ENCODE peak calls at places on chromosome 4, in eight cellular contexts. One of them, this sample, is unnamed.

GRCh38 chr4:37132351-37132989 is 112.1 kb upstream of the NWD2 start:
- DNase-seq in neuronal stem cell: no peak
- DNase-seq in IMR-90: no peak
- DNase-seq in HCT116: peak
- DNase-seq in kidney: no peak
- DNase-seq in endodermal cell: no peak
- DNase-seq in brain microvascular endothelial cell: no peak
- DNase-seq in CD8-positive, alpha-beta T cell: no peak
- DNase-seq in this sample: no peak

GRCh38 chr4:74658114-74658513 is 136.2 kb downstream of the BTC start:
- DNase-seq in neuronal stem cell: no peak
- DNase-seq in IMR-90: no peak
- DNase-seq in HCT116: no peak
- DNase-seq in kidney: no peak
- DNase-seq in endodermal cell: no peak
- DNase-seq in brain microvascular endothelial cell: no peak
- DNase-seq in CD8-positive, alpha-beta T cell: no peak
- DNase-seq in this sample: no peak

GRCh38 chr4:180380733-180381132 is 1862.5 kb upstream of the TENM3 start:
- DNase-seq in neuronal stem cell: no peak
- DNase-seq in IMR-90: peak
- DNase-seq in HCT116: peak
- DNase-seq in kidney: no peak
- DNase-seq in endodermal cell: no peak
- DNase-seq in brain microvascular endothelial cell: peak
- DNase-seq in CD8-positive, alpha-beta T cell: no peak
- DNase-seq in this sample: no peak

GRCh38 chr4:164212714-164213113 is 541.2 kb upstream of the SMIM31 start:
- DNase-seq in neuronal stem cell: no peak
- DNase-seq in IMR-90: no peak
- DNase-seq in HCT116: no peak
- DNase-seq in kidney: no peak
- DNase-seq in endodermal cell: no peak
- DNase-seq in brain microvascular endothelial cell: no peak
- DNase-seq in CD8-positive, alpha-beta T cell: no peak
- DNase-seq in this sample: no peak

GRCh38 chr4:186885289-186885688 is 161.6 kb upstream of the FAT1 start:
- DNase-seq in neuronal stem cell: no peak
- DNase-seq in IMR-90: no peak
- DNase-seq in HCT116: no peak
- DNase-seq in kidney: no peak
- DNase-seq in endodermal cell: no peak
- DNase-seq in brain microvascular endothelial cell: no peak
- DNase-seq in CD8-positive, alpha-beta T cell: no peak
- DNase-seq in this sample: no peak

GRCh38 chr4:69759189-69759604 is 1.2 kb downstream of the SULT1B1 start:
- DNase-seq in neuronal stem cell: no peak
- DNase-seq in IMR-90: no peak
- DNase-seq in HCT116: no peak
- DNase-seq in kidney: no peak
- DNase-seq in endodermal cell: no peak
- DNase-seq in brain microvascular endothelial cell: no peak
- DNase-seq in CD8-positive, alpha-beta T cell: no peak
- DNase-seq in this sample: no peak

GRCh38 chr4:180932365-180933001 is 1310.7 kb upstream of the TENM3 start:
- DNase-seq in neuronal stem cell: no peak
- DNase-seq in IMR-90: peak
- DNase-seq in HCT116: no peak
- DNase-seq in kidney: no peak
- DNase-seq in endodermal cell: no peak
- DNase-seq in brain microvascular endothelial cell: no peak
- DNase-seq in CD8-positive, alpha-beta T cell: no peak
- DNase-seq in this sample: no peak

GRCh38 chr4:36402008-36402758 is 120.8 kb downstream of the DTHD1 start:
- DNase-seq in neuronal stem cell: no peak
- DNase-seq in IMR-90: no peak
- DNase-seq in HCT116: no peak
- DNase-seq in kidney: no peak
- DNase-seq in endodermal cell: no peak
- DNase-seq in brain microvascular endothelial cell: no peak
- DNase-seq in CD8-positive, alpha-beta T cell: no peak
- DNase-seq in this sample: no peak

GRCh38 chr4:98113005-98113404 is 30.3 kb downstream of the STPG2 start:
- DNase-seq in neuronal stem cell: peak
- DNase-seq in IMR-90: peak
- DNase-seq in HCT116: peak
- DNase-seq in kidney: no peak
- DNase-seq in endodermal cell: peak
- DNase-seq in brain microvascular endothelial cell: peak
- DNase-seq in CD8-positive, alpha-beta T cell: no peak
- DNase-seq in this sample: no peak

GRCh38 chr4:83011779-83012630 is 1.4 kb upstream of the LIN54 start:
- DNase-seq in neuronal stem cell: no peak
- DNase-seq in IMR-90: peak
- DNase-seq in HCT116: no peak
- DNase-seq in kidney: no peak
- DNase-seq in endodermal cell: peak
- DNase-seq in brain microvascular endothelial cell: peak
- DNase-seq in CD8-positive, alpha-beta T cell: peak
- DNase-seq in this sample: no peak

GRCh38 chr4:153683763-153684181 is 308 bp upstream of the TLR2 start:
- DNase-seq in neuronal stem cell: no peak
- DNase-seq in IMR-90: no peak
- DNase-seq in HCT116: no peak
- DNase-seq in kidney: peak
- DNase-seq in endodermal cell: no peak
- DNase-seq in brain microvascular endothelial cell: no peak
- DNase-seq in CD8-positive, alpha-beta T cell: no peak
- DNase-seq in this sample: peak

GRCh38 chr4:123479944-123480343 is 83.3 kb downstream of the SPRY1 start:
- DNase-seq in neuronal stem cell: no peak
- DNase-seq in IMR-90: peak
- DNase-seq in HCT116: no peak
- DNase-seq in kidney: no peak
- DNase-seq in endodermal cell: no peak
- DNase-seq in brain microvascular endothelial cell: no peak
- DNase-seq in CD8-positive, alpha-beta T cell: no peak
- DNase-seq in this sample: no peak

GRCh38 chr4:76764251-76764650 is 133.7 kb downstream of the SOWAHB start:
- DNase-seq in neuronal stem cell: peak
- DNase-seq in IMR-90: peak
- DNase-seq in HCT116: no peak
- DNase-seq in kidney: no peak
- DNase-seq in endodermal cell: no peak
- DNase-seq in brain microvascular endothelial cell: peak
- DNase-seq in CD8-positive, alpha-beta T cell: no peak
- DNase-seq in this sample: no peak

GRCh38 chr4:107069049-107069448 is 32.9 kb upstream of the DKK2 start:
- DNase-seq in neuronal stem cell: no peak
- DNase-seq in IMR-90: peak
- DNase-seq in HCT116: no peak
- DNase-seq in kidney: no peak
- DNase-seq in endodermal cell: no peak
- DNase-seq in brain microvascular endothelial cell: peak
- DNase-seq in CD8-positive, alpha-beta T cell: no peak
- DNase-seq in this sample: no peak

GRCh38 chr4:78059524-78059889 is 2.4 kb downstream of the FRAS1 start:
- DNase-seq in neuronal stem cell: peak
- DNase-seq in IMR-90: peak
- DNase-seq in HCT116: peak
- DNase-seq in kidney: no peak
- DNase-seq in endodermal cell: peak
- DNase-seq in brain microvascular endothelial cell: peak
- DNase-seq in CD8-positive, alpha-beta T cell: no peak
- DNase-seq in this sample: peak
- H3K4me3 ChIP-seq in neuronal stem cell: peak
- H3K4me3 ChIP-seq in IMR-90: no peak
- H3K4me3 ChIP-seq in HCT116: peak
- H3K4me3 ChIP-seq in kidney: peak
- H3K4me3 ChIP-seq in endodermal cell: peak
- H3K4me3 ChIP-seq in brain microvascular endothelial cell: peak
- H3K4me3 ChIP-seq in CD8-positive, alpha-beta T cell: no peak
- H3K4me3 ChIP-seq in this sample: peak

GRCh38 chr4:8191136-8191747 is 7.8 kb upstream of the SH3TC1 start:
- DNase-seq in neuronal stem cell: no peak
- DNase-seq in IMR-90: peak
- DNase-seq in HCT116: peak
- DNase-seq in kidney: peak
- DNase-seq in endodermal cell: no peak
- DNase-seq in brain microvascular endothelial cell: peak
- DNase-seq in CD8-positive, alpha-beta T cell: no peak
- DNase-seq in this sample: no peak

GRCh38 chr4:8189551-8190466 is 9.3 kb upstream of the SH3TC1 start:
- DNase-seq in neuronal stem cell: no peak
- DNase-seq in IMR-90: no peak
- DNase-seq in HCT116: no peak
- DNase-seq in kidney: peak
- DNase-seq in endodermal cell: no peak
- DNase-seq in brain microvascular endothelial cell: no peak
- DNase-seq in CD8-positive, alpha-beta T cell: no peak
- DNase-seq in this sample: no peak

GRCh38 chr4:8188085-8188484 is 11.0 kb upstream of the SH3TC1 start:
- DNase-seq in neuronal stem cell: no peak
- DNase-seq in IMR-90: no peak
- DNase-seq in HCT116: no peak
- DNase-seq in kidney: peak
- DNase-seq in endodermal cell: no peak
- DNase-seq in brain microvascular endothelial cell: no peak
- DNase-seq in CD8-positive, alpha-beta T cell: no peak
- DNase-seq in this sample: no peak

GRCh38 chr4:8186883-8187282 is 12.2 kb upstream of the SH3TC1 start:
- DNase-seq in neuronal stem cell: no peak
- DNase-seq in IMR-90: no peak
- DNase-seq in HCT116: no peak
- DNase-seq in kidney: no peak
- DNase-seq in endodermal cell: no peak
- DNase-seq in brain microvascular endothelial cell: no peak
- DNase-seq in CD8-positive, alpha-beta T cell: no peak
- DNase-seq in this sample: no peak

DNA sequence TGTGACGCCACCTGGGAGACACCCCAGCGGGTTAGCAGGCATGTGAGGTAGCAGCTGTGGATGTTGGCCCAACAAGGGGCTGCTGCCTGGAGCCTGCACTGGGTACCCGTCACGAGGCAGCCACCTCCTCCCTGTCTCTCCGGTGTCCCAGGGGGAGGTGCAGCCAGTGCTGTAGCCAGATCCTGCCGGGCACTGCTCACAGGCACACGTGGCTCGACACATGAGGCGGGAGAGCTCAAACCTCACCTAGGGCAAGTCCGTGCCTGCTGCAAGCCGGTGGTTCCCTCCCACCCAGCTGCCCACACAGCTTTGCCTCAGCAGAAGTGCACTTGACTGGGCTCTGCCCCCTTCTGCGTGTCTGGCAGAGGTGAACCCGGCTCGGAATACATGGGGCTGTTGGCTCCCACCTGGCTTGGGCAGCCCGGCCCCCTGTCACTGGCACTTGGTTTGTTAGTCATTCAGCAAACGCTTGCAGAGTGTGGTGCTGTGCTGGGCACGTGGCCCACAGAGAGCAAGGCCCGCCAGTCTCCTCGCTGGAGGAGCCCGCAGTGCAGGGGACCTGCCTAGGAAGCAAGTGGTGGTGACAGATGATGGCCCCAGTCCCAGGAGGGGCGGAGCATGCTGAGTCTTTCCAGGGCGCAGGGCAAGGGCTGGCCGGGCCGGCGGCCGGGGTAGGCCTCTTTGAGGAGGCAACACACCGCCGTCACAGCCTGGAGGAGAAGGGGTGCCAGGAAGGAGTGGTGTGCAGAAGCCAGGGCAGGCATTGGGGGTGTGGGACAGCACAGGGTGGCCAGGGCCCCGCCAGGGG is 10.1 kb upstream of the SH3TC1 start:
- DNase-seq in neuronal stem cell: no peak
- DNase-seq in IMR-90: no peak
- DNase-seq in HCT116: no peak
- DNase-seq in kidney: peak
- DNase-seq in endodermal cell: no peak
- DNase-seq in brain microvascular endothelial cell: no peak
- DNase-seq in CD8-positive, alpha-beta T cell: no peak
- DNase-seq in this sample: no peak
- H3K27ac ChIP-seq in neuronal stem cell: no peak
- H3K27ac ChIP-seq in IMR-90: no peak
- H3K27ac ChIP-seq in HCT116: no peak
- H3K27ac ChIP-seq in kidney: peak
- H3K27ac ChIP-seq in endodermal cell: no peak
- H3K27ac ChIP-seq in brain microvascular endothelial cell: no peak
- H3K27ac ChIP-seq in CD8-positive, alpha-beta T cell: no peak
- H3K27ac ChIP-seq in this sample: no peak

DNA sequence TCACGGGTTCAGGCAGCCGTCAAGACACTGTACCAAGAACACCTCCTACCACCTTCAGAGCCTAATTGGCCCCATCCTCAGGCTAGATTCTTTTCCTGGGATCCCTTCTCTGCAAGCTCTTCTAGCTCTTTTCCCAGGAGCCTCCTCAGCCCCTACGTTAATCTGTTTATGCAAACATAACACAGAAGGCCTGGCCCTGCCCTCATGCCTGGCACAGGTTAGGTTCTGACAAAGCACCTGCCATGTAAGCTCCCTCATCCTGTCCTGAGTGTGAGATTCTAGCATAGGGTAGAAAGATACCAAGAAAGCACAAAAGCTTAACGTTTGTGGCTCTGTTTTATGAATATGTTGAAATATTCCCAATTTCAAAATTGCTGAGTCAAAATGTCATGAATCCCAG is 93.6 kb downstream of the IRF2 start:
- DNase-seq in neuronal stem cell: no peak
- DNase-seq in IMR-90: no peak
- DNase-seq in HCT116: no peak
- DNase-seq in kidney: no peak
- DNase-seq in endodermal cell: peak
- DNase-seq in brain microvascular endothelial cell: no peak
- DNase-seq in CD8-positive, alpha-beta T cell: no peak
- DNase-seq in this sample: no peak
- H3K4me3 ChIP-seq in neuronal stem cell: no peak
- H3K4me3 ChIP-seq in IMR-90: no peak
- H3K4me3 ChIP-seq in HCT116: no peak
- H3K4me3 ChIP-seq in kidney: no peak
- H3K4me3 ChIP-seq in endodermal cell: no peak
- H3K4me3 ChIP-seq in brain microvascular endothelial cell: no peak
- H3K4me3 ChIP-seq in CD8-positive, alpha-beta T cell: no peak
- H3K4me3 ChIP-seq in this sample: no peak

DNA sequence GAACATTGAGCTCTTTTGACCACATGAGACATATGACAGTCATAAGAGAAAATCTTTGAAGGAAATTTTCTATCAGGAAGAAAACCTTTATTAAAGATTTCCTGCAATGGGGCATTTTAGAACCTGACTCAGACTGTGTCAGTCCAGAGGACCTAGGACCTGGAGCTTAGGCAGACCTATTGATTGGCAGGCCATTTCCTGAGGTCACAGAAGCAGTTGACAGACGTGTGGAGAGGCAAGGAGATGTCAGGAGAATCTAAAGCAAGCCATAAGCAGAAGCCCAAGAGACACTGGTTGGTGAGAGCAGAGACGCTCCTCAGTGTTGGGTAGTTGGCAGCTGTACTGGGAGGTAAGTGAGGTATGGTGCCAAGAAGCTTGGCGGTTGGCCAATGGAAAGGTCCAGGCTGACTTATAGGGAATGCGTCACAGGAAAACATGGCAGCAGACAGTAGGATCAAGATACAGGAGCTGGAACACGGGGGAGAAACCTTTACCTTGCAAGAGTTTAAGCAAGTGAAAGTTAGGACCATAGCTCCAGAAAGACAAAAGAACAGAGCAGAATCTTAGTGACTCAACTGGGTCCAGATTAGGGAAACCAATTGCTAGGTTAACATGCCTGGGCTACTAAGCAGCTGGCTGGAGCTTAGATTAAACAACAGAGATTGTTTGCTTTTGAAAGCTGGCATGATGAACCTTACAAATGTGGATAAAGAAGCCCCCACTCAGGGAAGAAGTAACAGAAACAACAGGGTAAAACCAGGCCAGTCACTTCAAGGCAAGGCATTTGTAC is 18.6 kb downstream of the PALLD start:
- DNase-seq in neuronal stem cell: no peak
- DNase-seq in IMR-90: no peak
- DNase-seq in HCT116: no peak
- DNase-seq in kidney: no peak
- DNase-seq in endodermal cell: no peak
- DNase-seq in brain microvascular endothelial cell: no peak
- DNase-seq in CD8-positive, alpha-beta T cell: no peak
- DNase-seq in this sample: no peak
- H3K27ac ChIP-seq in neuronal stem cell: no peak
- H3K27ac ChIP-seq in IMR-90: no peak
- H3K27ac ChIP-seq in HCT116: peak
- H3K27ac ChIP-seq in kidney: no peak
- H3K27ac ChIP-seq in endodermal cell: no peak
- H3K27ac ChIP-seq in brain microvascular endothelial cell: no peak
- H3K27ac ChIP-seq in CD8-positive, alpha-beta T cell: no peak
- H3K27ac ChIP-seq in this sample: no peak